ENCODE peak calls at places on chromosomes 16 and 17, in four cellular contexts. Y is neural crest cell, B is MM.1S, I is fibroblast of lung. G is an unnamed sample.

GRCh38 chr17:31446195-31446967 is 54.9 kb downstream of the RAB11FIP4 start:
- DNase-seq in B (no peak), I (no peak), Y (no peak), G (peak; percentile 8)

GRCh38 chr17:59627770-59628171 is 8.1 kb downstream of the CLTC start:
- DNase-seq in I (no peak), B (no peak), Y (no peak), G (no peak)

GRCh38 chr16:53091508-53092211 is 36.9 kb downstream of the CHD9 start:
- DNase-seq in I (peak; percentile 95), Y (peak; percentile 28), B (no peak), G (peak; percentile 92)

GRCh38 chr17:31495049-31495885 is 103.8 kb downstream of the RAB11FIP4 start:
- DNase-seq in B (no peak), Y (no peak), I (no peak), G (no peak)

GRCh38 chr17:51618485-51618884 is 358.1 kb downstream of the UTP18 start:
- DNase-seq in B (no peak), I (no peak), Y (no peak), G (no peak)

GRCh38 chr17:49567871-49568694 is 7.6 kb upstream of the NXPH3 start:
- DNase-seq in Y (peak; percentile 95), I (peak; percentile 70), B (peak; percentile 78), G (peak; percentile 82)

GRCh38 chr16:29834079-29834478 is 13.8 kb downstream of the MVP start:
- DNase-seq in B (no peak), Y (no peak), I (no peak), G (no peak)

GRCh38 chr17:42387221-42387657 is 1.0 kb downstream of the STAT3 start:
- DNase-seq in B (no peak), Y (no peak), I (peak; percentile 89), G (peak; percentile 95)

GRCh38 chr16:55528974-55529373 is 20.1 kb downstream of the LPCAT2 start:
- DNase-seq in B (no peak), I (no peak), Y (no peak), G (peak; percentile 81)

GRCh38 chr17:15279011-15279477 is 13.9 kb upstream of the PMP22 start:
- DNase-seq in Y (no peak), I (peak; percentile 60), B (no peak), G (peak; percentile 47)

GRCh38 chr17:17724307-17724921 is 43.2 kb downstream of the RAI1 start:
- DNase-seq in Y (peak; percentile 63), B (no peak), I (peak; percentile 49), G (peak; percentile 71)

GRCh38 chr17:81083125-81083765 is 48.3 kb downstream of the BAIAP2 start:
- DNase-seq in I (peak; percentile 11), Y (no peak), B (no peak), G (no peak)

GRCh38 chr17:44606658-44607057 is 49.4 kb downstream of the FZD2 start:
- DNase-seq in Y (no peak), I (no peak), B (no peak), G (no peak)

GRCh38 chr17:21286771-21287702 is 2.5 kb downstream of the MAP2K3 start:
- DNase-seq in B (peak; percentile 38), I (no peak), Y (no peak), G (no peak)

GRCh38 chr17:65888649-65889048 is 303.3 kb downstream of the CEP112 start:
- DNase-seq in I (no peak), B (no peak), Y (no peak), G (peak; percentile 72)

GRCh38 chr16:75319513-75320401 is 68.3 kb upstream of the BCAR1 start:
- DNase-seq in Y (peak; percentile 12), I (peak; percentile 82), B (peak; percentile 53), G (peak; percentile 90)

GRCh38 chr17:55149485-55149884 is 115.3 kb upstream of the HLF start:
- DNase-seq in Y (no peak), I (no peak), B (no peak), G (no peak)

GRCh38 chr17:13626703-13627102 is 25.0 kb upstream of the HS3ST3A1 start:
- DNase-seq in B (no peak), Y (no peak), I (peak; percentile 81), G (peak; percentile 46)

GRCh38 chr16:55605756-55606155 is 39.3 kb downstream of the CAPNS2 start:
- DNase-seq in B (no peak), I (no peak), Y (no peak), G (no peak)

GRCh38 chr16:82801361-82801760 is 174.6 kb downstream of the CDH13 start:
- DNase-seq in B (no peak), I (no peak), Y (no peak), G (no peak)

GRCh38 chr17:41520821-41521521 is 2.3 kb upstream of the KRT15 start:
- DNase-seq in I (no peak), Y (no peak), B (no peak), G (no peak)

GRCh38 chr17:933168-934083 is 46.1 kb downstream of the NXN start:
- DNase-seq in B (no peak), I (peak; percentile 92), Y (no peak), G (peak; percentile 95)

GRCh38 chr17:14910916-14911315 is 354.2 kb downstream of the PMP22 start:
- DNase-seq in Y (no peak), B (no peak), I (no peak), G (no peak)

GRCh38 chr16:64880994-64881393 is 240.9 kb downstream of the CDH11 start:
- DNase-seq in B (no peak), Y (no peak), I (peak; percentile 51), G (peak; percentile 24)

GRCh38 chr17:79706931-79707382 is 23.8 kb upstream of the ENPP7 start:
- DNase-seq in Y (no peak), I (peak; percentile 26), B (no peak), G (peak; percentile 10)

GRCh38 chr17:50100921-50101345 is 5.8 kb downstream of the PDK2 start:
- DNase-seq in B (no peak), I (no peak), Y (no peak), G (no peak)

DNA sequence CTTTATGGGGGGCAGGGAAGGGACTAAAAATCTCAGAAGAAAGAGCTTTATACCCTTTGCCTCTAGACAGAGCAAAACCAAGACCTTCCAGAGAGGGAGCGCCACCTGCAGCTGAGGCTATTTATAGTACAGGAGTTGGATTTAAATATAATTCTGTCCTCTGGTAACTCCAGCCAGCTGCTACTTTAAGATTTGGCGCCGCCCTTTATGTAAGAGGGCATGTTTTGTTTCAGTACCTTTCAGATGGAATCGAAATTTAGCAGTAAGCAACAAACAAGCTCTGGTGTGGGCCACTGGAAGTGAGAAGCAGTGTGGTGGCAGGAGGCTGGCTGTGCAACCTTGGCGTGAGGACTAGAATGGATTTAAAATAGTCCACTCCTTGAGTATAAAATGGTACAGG is 5.2 kb upstream of the GUCY2D start:
- DNase-seq in B (peak; percentile 94), I (peak; percentile 44), Y (no peak), G (peak; percentile 51)
- TF ChIP-seq CTCF in B (peak; percentile 58), I (no peak), Y (peak; percentile 50), G (peak; percentile 56)

GRCh38 chr17:4815043-4815675 is 8.2 kb downstream of the PLD2 start:
- DNase-seq in I (no peak), Y (no peak), B (no peak), G (no peak)
- TF ChIP-seq CTCF in I (no peak), Y (peak; percentile 48), B (no peak), G (peak; percentile 22)

GRCh38 chr16:80344570-80344969 is 196.2 kb upstream of the DYNLRB2 start:
- DNase-seq in I (no peak), B (no peak), Y (no peak), G (no peak)

GRCh38 chr16:80346160-80346632 is 194.6 kb upstream of the DYNLRB2 start:
- DNase-seq in Y (no peak), B (peak; percentile 59), I (no peak), G (no peak)

GRCh38 chr16:80347002-80347401 is 193.8 kb upstream of the DYNLRB2 start:
- DNase-seq in I (no peak), Y (no peak), B (no peak), G (no peak)

GRCh38 chr16:80337786-80338185 is 203.0 kb upstream of the DYNLRB2 start:
- DNase-seq in I (no peak), B (no peak), Y (no peak), G (no peak)

DNA sequence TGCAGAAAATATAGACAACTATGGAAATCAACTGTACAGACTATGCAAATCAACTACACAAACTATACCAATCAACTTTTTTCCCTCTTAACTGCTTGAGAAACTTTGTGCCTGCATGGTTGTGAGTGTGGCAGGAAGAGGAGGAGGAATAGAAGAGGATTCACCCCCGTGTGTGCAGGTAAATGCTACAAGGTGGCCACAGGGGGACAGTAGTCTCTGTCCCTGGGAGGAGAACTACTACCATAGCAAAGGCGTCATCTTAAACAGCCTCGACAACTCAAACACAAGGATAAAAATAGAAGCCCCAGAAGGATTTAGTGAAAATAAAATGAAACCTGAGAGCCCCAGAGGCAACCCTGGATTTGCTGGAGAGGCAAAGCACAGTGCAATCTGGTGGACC is 199.6 kb upstream of the DYNLRB2 start:
- DNase-seq in B (no peak), I (no peak), Y (no peak), G (no peak)
- TF ChIP-seq CTCF in B (no peak), I (no peak), Y (peak; percentile 23), G (no peak)

DNA sequence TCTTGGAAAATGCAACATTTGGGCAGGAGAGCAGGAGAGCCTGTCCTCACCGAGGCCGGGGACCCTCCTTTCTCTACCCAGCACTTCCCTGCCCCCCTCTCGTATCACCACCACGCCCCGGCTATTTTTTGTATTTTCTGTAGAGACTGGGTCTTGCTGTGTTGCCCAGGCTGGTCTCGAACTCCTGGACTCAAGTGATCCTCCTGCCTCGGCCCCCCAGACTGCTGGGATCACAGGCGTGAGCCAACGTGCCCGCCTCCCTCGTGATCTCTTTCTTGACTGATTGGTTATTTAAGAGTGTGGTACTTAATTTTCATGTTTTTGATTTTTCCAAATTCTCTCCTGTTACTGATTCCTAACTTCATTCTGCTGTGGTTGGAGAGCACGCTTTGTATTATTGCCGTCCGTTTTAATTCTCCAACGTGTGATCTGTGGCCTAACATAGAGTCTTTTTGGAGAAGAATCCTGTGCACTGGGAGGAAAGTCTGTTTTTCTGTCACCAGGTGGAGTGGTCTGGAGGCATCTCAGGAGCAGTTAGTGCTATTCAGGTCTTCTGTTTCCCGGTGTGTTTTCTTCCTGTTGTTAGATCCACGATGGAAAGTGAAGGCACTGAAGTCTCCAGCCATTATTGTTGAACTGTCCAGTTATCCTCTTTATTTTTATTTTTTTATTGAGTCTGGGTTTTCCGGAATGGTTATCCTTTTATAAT is 40.4 kb downstream of the ZNF778 start:
- DNase-seq in I (no peak), Y (no peak), B (no peak), G (no peak)
- TF ChIP-seq CTCF in I (no peak), Y (no peak), B (no peak), G (no peak)

GRCh38 chr17:61583242-61583641 is 7.8 kb downstream of the NACA2 start:
- DNase-seq in B (peak; percentile 58), Y (no peak), I (peak; percentile 77), G (peak; percentile 62)
- TF ChIP-seq CTCF in B (peak; percentile 42), Y (peak; percentile 62), I (peak; percentile 9), G (peak; percentile 38)

DNA sequence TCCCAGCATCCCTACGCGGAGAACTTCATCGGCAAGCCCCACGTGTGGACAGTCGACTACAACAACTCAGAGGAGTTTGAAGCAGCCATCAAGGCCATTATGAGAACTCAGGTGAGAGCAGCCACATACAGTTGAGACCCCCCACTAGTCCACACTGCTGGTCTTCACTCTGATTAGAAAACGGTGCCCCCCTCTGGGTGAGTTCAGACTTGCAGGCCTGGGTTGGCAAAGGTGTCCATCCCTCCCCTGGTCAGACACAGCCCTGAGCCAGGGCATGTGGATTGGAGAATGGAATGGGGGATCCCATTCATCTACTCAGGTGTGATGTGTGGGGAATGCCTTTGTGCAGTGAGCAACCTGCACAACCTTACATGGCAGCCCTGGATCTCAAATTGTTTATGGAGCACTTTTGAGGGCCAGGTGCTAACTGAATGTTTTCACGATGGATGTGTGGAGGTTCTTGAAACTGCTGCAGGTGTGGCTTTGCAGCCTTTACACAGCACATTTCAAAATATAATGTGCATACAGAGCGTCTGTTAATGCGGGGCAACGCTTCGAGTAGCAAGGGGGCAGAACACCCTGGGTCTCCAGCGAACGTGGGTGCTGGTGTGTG is 72.6 kb downstream of the MGAT5B start:
- DNase-seq in Y (no peak), I (no peak), B (no peak), G (no peak)
- TF ChIP-seq CTCF in Y (no peak), I (no peak), B (peak; percentile 5), G (peak; percentile 12)

G was measured in fibroblast of pulmonary artery.